ENCODE peak calls at places on chromosome 13, in eight cellular contexts. X is left lung; W is body of pancreas; V is HCT116; D is CD4-positive, alpha-beta T cell; E is CD8-positive, alpha-beta T cell; A is lung; M is lower lobe of right lung. J is an unnamed sample. For H3K27me3, the result is how much of the 10 kb centered on the place peaks cover.

GRCh38 chr13:32036762-32037161 is 5.2 kb downstream of the FRY start:
- ATAC-seq in X (peak), W (peak), V (no peak), D (peak), E (no peak), A (no peak), M (peak), J (no peak)

GRCh38 chr13:102039264-102039663 is 362.6 kb downstream of the FGF14 start:
- ATAC-seq in X (no peak), W (no peak), V (no peak), D (no peak), E (no peak), A (no peak), M (no peak), J (no peak)

GRCh38 chr13:42876270-42876714 is 94.9 kb downstream of the FAM216B start:
- ATAC-seq in X (peak), W (no peak), V (no peak), D (no peak), E (no peak), A (peak), M (peak), J (no peak)

GRCh38 chr13:102878491-102878890 is 32.7 kb downstream of the ERCC5 start:
- ATAC-seq in X (no peak), W (no peak), V (no peak), D (no peak), E (no peak), A (no peak), M (no peak), J (no peak)

GRCh38 chr13:43085545-43085944 is 62.2 kb downstream of the DNAJC15 start:
- ATAC-seq in X (peak), W (peak), V (peak), D (no peak), E (no peak), A (peak), M (no peak), J (no peak)

GRCh38 chr13:48950507-48950886 is 25.2 kb upstream of the FNDC3A start:
- ATAC-seq in X (no peak), W (no peak), V (peak), D (no peak), E (no peak), A (no peak), M (no peak), J (no peak)

GRCh38 chr13:83905641-83906040 is 23.4 kb upstream of the SLITRK1 start:
- ATAC-seq in X (no peak), W (no peak), V (no peak), D (no peak), E (no peak), A (no peak), M (no peak), J (no peak)

GRCh38 chr13:32278456-32278855 is 36.7 kb downstream of the ZAR1L start:
- ATAC-seq in X (no peak), W (no peak), V (no peak), D (no peak), E (no peak), A (no peak), M (no peak), J (no peak)

GRCh38 chr13:47508518-47509228 is 492.4 kb downstream of the SUCLA2 start:
- ATAC-seq in X (no peak), W (no peak), V (no peak), D (no peak), E (no peak), A (no peak), M (no peak), J (no peak)

GRCh38 chr13:92224825-92225224 is 826.4 kb downstream of the GPC5 start:
- ATAC-seq in X (peak), W (no peak), V (no peak), D (no peak), E (no peak), A (no peak), M (no peak), J (peak)

GRCh38 chr13:79723462-79724116 is 242.6 kb downstream of the NDFIP2 start:
- ATAC-seq in X (peak), W (peak), V (no peak), D (no peak), E (no peak), A (no peak), M (no peak), J (peak)

GRCh38 chr13:22127277-22128143 is 456.6 kb downstream of the FGF9 start:
- ATAC-seq in X (no peak), W (peak), V (no peak), D (no peak), E (no peak), A (no peak), M (no peak), J (no peak)

GRCh38 chr13:99968521-99969367 is 2.8 kb downstream of the ZIC5 start:
- ATAC-seq in X (peak), W (peak), V (peak), D (no peak), E (no peak), A (no peak), M (peak), J (peak)

GRCh38 chr13:80367473-80367872 is 26.5 kb upstream of the SPRY2 start:
- ATAC-seq in X (no peak), W (no peak), V (no peak), D (no peak), E (no peak), A (no peak), M (no peak), J (no peak)

GRCh38 chr13:79468819-79469218 is 12.1 kb upstream of the NDFIP2 start:
- ATAC-seq in X (no peak), W (no peak), V (no peak), D (no peak), E (no peak), A (no peak), M (no peak), J (no peak)

GRCh38 chr13:58960909-58961308 is 1202.8 kb downstream of the DIAPH3 start:
- ATAC-seq in X (no peak), W (no peak), V (no peak), D (no peak), E (no peak), A (no peak), M (no peak), J (no peak)

GRCh38 chr13:114054269-114054668 is 78.2 kb downstream of the RASA3 start:
- ATAC-seq in X (no peak), W (no peak), V (peak), D (peak), E (peak), A (no peak), M (no peak), J (no peak)

GRCh38 chr13:50080158-50080855 is 65.1 kb downstream of the KCNRG start:
- ATAC-seq in X (peak), W (no peak), V (no peak), D (peak), E (peak), A (no peak), M (no peak), J (no peak)

GRCh38 chr13:101523732-101524131 is 71.3 kb downstream of the ITGBL1 start:
- ATAC-seq in X (no peak), W (no peak), V (no peak), D (no peak), E (no peak), A (no peak), M (no peak), J (peak)

GRCh38 chr13:87123987-87124784 is 547.0 kb upstream of the SLITRK5 start:
- ATAC-seq in X (peak), W (no peak), V (peak), D (no peak), E (no peak), A (no peak), M (no peak), J (no peak)

GRCh38 chr13:113813749-113814434 is 50.0 kb downstream of the GAS6 start:
- ATAC-seq in X (peak), W (peak), V (no peak), D (no peak), E (no peak), A (no peak), M (peak), J (no peak)

GRCh38 chr13:90686438-90686837 is 661.0 kb upstream of the MIR17HG start:
- ATAC-seq in X (peak), W (peak), V (no peak), D (no peak), E (no peak), A (no peak), M (peak), J (peak)

GRCh38 chr13:20891034-20891433 is 11.5 kb downstream of the XPO4 start:
- ATAC-seq in X (no peak), W (no peak), V (no peak), D (no peak), E (no peak), A (no peak), M (no peak), J (no peak)

GRCh38 chr13:21476893-21477472 is 17.9 kb upstream of the ZDHHC20 start:
- ATAC-seq in X (peak), W (peak), V (peak), D (peak), E (peak), A (peak), M (peak), J (peak)

GRCh38 chr13:35392768-35393167 is 83.7 kb downstream of the MAB21L1 start:
- ATAC-seq in X (no peak), W (no peak), V (no peak), D (no peak), E (no peak), A (no peak), M (no peak), J (no peak)

GRCh38 chr13:48252176-48252575 is 19.2 kb downstream of the ITM2B start:
- ATAC-seq in X (no peak), W (no peak), V (no peak), D (no peak), E (no peak), A (no peak), M (peak), J (no peak)

GRCh38 chr13:67742478-67742877 is 512.3 kb upstream of the PCDH9 start:
- ATAC-seq in X (no peak), W (no peak), V (no peak), D (no peak), E (no peak), A (no peak), M (no peak), J (no peak)

GRCh38 chr13:73602295-73602694 is 531.9 kb downstream of the KLF12 start:
- ATAC-seq in X (no peak), W (no peak), V (peak), D (peak), E (no peak), A (no peak), M (no peak), J (no peak)

GRCh38 chr13:60267498-60268202 is 103.9 kb upstream of the DIAPH3 start:
- ATAC-seq in X (peak), W (peak), V (no peak), D (peak), E (peak), A (peak), M (peak), J (no peak)

GRCh38 chr13:35702316-35702715 is 225.8 kb upstream of the MAB21L1 start:
- ATAC-seq in X (no peak), W (no peak), V (no peak), D (no peak), E (no peak), A (no peak), M (no peak), J (no peak)

GRCh38 chr13:27745301-27745700 is 47.0 kb upstream of the GSX1 start:
- ATAC-seq in X (no peak), W (no peak), V (no peak), D (no peak), E (no peak), A (no peak), M (no peak), J (no peak)

GRCh38 chr13:113532156-113532806 is 41.8 kb upstream of the DCUN1D2 start:
- ATAC-seq in X (no peak), W (no peak), V (no peak), D (no peak), E (no peak), A (no peak), M (no peak), J (no peak)

GRCh38 chr13:79386125-79386822 is 19.8 kb downstream of the RBM26 start:
- ATAC-seq in X (peak), W (no peak), V (no peak), D (peak), E (peak), A (no peak), M (peak), J (no peak)

GRCh38 chr13:79282508-79282907 is 123.5 kb downstream of the RBM26 start:
- ATAC-seq in X (no peak), W (no peak), V (no peak), D (no peak), E (no peak), A (no peak), M (no peak), J (no peak)

GRCh38 chr13:21822029-21822428 is 151.2 kb downstream of the FGF9 start:
- ATAC-seq in X (no peak), W (no peak), V (no peak), D (no peak), E (no peak), A (no peak), M (no peak), J (no peak)

GRCh38 chr13:49561064-49561410 is 24.3 kb downstream of the RCBTB1 start:
- ATAC-seq in X (peak), W (peak), V (no peak), D (no peak), E (no peak), A (no peak), M (peak), J (no peak)

GRCh38 chr13:25574437-25575426 is 203.0 kb downstream of the ATP8A2 start:
- ATAC-seq in X (peak), W (peak), V (peak), D (peak), E (peak), A (peak), M (peak), J (peak)

GRCh38 chr13:30360586-30360985 is 53.2 kb upstream of the KATNAL1 start:
- ATAC-seq in X (no peak), W (no peak), V (no peak), D (no peak), E (no peak), A (no peak), M (no peak), J (no peak)

GRCh38 chr13:99273128-99273527 is 14.9 kb upstream of the GPR18 start:
- ATAC-seq in X (no peak), W (no peak), V (no peak), D (no peak), E (peak), A (no peak), M (no peak), J (no peak)

GRCh38 chr13:49786609-49787008 is 5.9 kb downstream of the KPNA3 start:
- ATAC-seq in X (no peak), W (no peak), V (no peak), D (no peak), E (no peak), A (no peak), M (no peak), J (no peak)

GRCh38 chr13:110297011-110297410 is 9.9 kb downstream of the COL4A1 start:
- ATAC-seq in X (no peak), W (no peak), V (no peak), D (no peak), E (no peak), A (no peak), M (no peak), J (no peak)
- H3K27me3 ChIP-seq in X (under half), W (under half), V (half or more), D (under half), E (under half), A (under half), M (under half), J (under half)

GRCh38 chr13:78131811-78132210 is 213.2 kb upstream of the EDNRB start:
- ATAC-seq in X (no peak), W (no peak), V (no peak), D (no peak), E (no peak), A (no peak), M (no peak), J (no peak)
- TF ChIP-seq CTCF in X (no peak), W (no peak), V (peak), D (peak), E (no peak), A (no peak), M (no peak), J (no peak)

GRCh38 chr13:45681101-45681500 is 21.0 kb upstream of the CBY2 start:
- ATAC-seq in X (no peak), W (no peak), V (no peak), D (no peak), E (no peak), A (no peak), M (no peak), J (no peak)

GRCh38 chr13:45678282-45678681 is 23.8 kb upstream of the CBY2 start:
- ATAC-seq in X (peak), W (no peak), V (no peak), D (no peak), E (no peak), A (no peak), M (no peak), J (no peak)

GRCh38 chr13:45683701-45684100 is 18.4 kb upstream of the CBY2 start:
- ATAC-seq in X (no peak), W (no peak), V (peak), D (no peak), E (no peak), A (no peak), M (no peak), J (no peak)

GRCh38 chr13:45682494-45683008 is 19.6 kb upstream of the CBY2 start:
- ATAC-seq in X (no peak), W (no peak), V (no peak), D (no peak), E (no peak), A (no peak), M (no peak), J (no peak)
- H3K27me3 ChIP-seq in X (under half), W (under half), V (under half), D (under half), E (under half), A (under half), M (under half), J (under half)

DNA sequence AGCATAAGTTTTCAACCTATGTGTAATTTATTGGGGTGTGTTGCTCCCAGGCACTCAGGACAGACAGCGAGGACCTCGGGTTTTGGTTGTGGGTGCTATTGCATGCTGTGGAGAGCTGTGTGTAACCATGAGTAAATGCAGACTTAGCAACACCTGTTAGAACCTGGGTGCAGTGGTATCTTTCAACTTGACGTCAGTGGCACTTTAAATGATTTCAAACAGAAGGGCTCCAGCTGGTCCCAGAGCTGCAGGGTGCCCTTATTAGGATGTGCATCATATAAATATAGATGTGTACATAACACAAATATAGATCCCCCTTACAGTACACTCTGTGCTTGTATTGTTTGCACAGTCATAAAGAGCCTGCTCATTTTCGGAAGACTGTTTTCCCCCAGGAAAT is 228.3 kb upstream of the IRS2 start:
- ATAC-seq in X (no peak), W (peak), V (no peak), D (no peak), E (no peak), A (no peak), M (no peak), J (no peak)
- TF ChIP-seq CTCF in X (no peak), W (no peak), V (no peak), D (no peak), E (no peak), A (no peak), M (no peak), J (no peak)

GRCh38 chr13:51900471-51900870 is 38.7 kb downstream of the CCDC70 start:
- ATAC-seq in X (no peak), W (no peak), V (no peak), D (no peak), E (no peak), A (no peak), M (no peak), J (no peak)

GRCh38 chr13:51905787-51906186 is 44.0 kb downstream of the CCDC70 start:
- ATAC-seq in X (no peak), W (no peak), V (peak), D (no peak), E (no peak), A (no peak), M (no peak), J (no peak)

GRCh38 chr13:51906581-51906980 is 44.8 kb downstream of the CCDC70 start:
- ATAC-seq in X (no peak), W (peak), V (no peak), D (no peak), E (no peak), A (no peak), M (no peak), J (no peak)

GRCh38 chr13:51907040-51907732 is 45.4 kb downstream of the CCDC70 start:
- ATAC-seq in X (no peak), W (no peak), V (no peak), D (no peak), E (no peak), A (no peak), M (no peak), J (no peak)

GRCh38 chr13:51902776-51903175 is 41.0 kb downstream of the CCDC70 start:
- ATAC-seq in X (no peak), W (no peak), V (no peak), D (no peak), E (no peak), A (no peak), M (no peak), J (no peak)
- H3K27me3 ChIP-seq in X (under half), W (under half), V (under half), D (under half), E (under half), A (under half), M (under half), J (under half)

DNA sequence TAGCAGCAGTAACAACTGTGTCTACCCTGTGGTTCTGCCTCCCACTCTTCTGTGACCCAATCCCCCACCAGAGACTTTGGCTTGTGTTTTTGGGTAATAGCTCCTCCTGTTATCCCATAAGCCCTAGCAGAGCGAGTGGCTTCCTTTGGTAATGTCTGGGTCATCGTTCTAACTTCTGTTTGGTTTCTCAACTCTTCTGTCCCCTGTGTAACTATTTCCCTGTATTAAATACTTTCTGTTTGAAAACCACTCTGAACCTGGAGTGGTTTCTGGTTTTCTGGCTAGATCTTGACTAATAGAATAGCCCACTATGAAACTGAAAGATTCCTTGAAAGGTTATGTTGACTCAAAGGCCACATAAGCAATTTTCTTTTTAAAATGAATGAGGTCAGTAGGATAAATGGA is 350.0 kb downstream of the DCT start:
- ATAC-seq in X (no peak), W (no peak), V (no peak), D (no peak), E (no peak), A (no peak), M (peak), J (peak)
- TF ChIP-seq CTCF in X (no peak), W (no peak), V (no peak), D (no peak), E (no peak), A (no peak), M (no peak), J (no peak)

DNA sequence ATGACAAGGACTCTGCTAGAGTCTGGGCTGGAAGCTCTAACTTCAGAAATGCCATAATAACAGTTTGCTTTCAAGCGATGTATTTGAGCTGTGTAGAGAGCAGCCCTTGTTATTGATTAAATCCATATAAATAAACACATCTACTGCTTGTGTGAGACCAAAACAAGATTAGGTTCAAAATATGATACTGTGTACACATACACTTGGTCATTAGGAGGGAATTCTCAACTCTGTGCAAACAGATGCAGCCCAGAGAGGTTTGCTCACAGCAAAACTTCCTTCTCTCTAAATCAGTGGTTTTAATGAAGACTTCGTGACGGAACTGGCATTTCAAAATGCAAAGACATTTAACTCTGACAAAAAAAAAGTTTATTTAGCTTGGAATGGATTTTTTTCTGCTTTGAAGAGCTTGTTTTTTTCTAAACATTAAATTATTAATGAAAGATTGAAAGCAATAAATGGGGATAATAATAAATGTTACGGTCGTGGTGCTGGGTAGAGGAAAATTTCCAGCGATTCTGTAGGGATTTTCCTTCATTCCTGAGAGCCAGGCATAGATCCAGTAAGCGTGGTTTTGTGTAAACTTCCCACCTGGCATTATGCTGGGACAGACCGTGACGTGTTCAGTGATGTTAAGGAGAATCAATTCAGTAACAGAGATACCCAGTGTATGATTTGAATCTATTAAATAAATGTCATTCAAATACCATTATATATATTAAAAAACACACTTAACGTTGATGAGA is 213.6 kb downstream of the TEX29 start:
- ATAC-seq in X (no peak), W (no peak), V (no peak), D (no peak), E (no peak), A (no peak), M (no peak), J (no peak)
- H3K27me3 ChIP-seq in X (under half), W (under half), V (half or more), D (under half), E (under half), A (under half), M (half or more), J (half or more)